ENCODE peak calls at places on chromosomes 13 and 19, in seven cellular contexts. V is neural progenitor cell; P is kidney glomerular epithelial cell; F is HuH-7; X is activated T-helper 1 cell treated with anti-CD3 and anti-CD28 coated beads, Interleukin-12 subunit alpha, Interleukin-12 subunit beta, Interleukin-2, Interleukin-4 antibody, amounts not matched to agents 30 ng/mL and 10 ng/mL and 1 ng/mL, durations not matched to agents 14 hours and 24 hours and 36 hours; B is RWPE1; Z is type B pancreatic cell. O is an unnamed sample.

GRCh38 chr13:112741835-112742570 is 52.2 kb downstream of the ATP11A start:
- DNase-seq in V (no peak), P (no peak), F (no peak), X (no peak), B (no peak), Z (no peak), O (no peak)

GRCh38 chr19:5738423-5738822 is 18.0 kb downstream of the CATSPERD start:
- DNase-seq in V (no peak), P (no peak), F (no peak), X (no peak), B (no peak), Z (no peak), O (peak; percentile 23)

GRCh38 chr19:57572415-57572947 is 6.2 kb downstream of the ZNF416 start:
- DNase-seq in V (no peak), P (no peak), F (no peak), X (no peak), B (no peak), Z (no peak), O (no peak)

GRCh38 chr19:4097501-4097900 is 26.4 kb downstream of the MAP2K2 start:
- DNase-seq in V (no peak), P (no peak), F (no peak), X (no peak), B (no peak), Z (no peak), O (no peak)

GRCh38 chr13:28137556-28137955 is 789 bp upstream of the PAN3 start:
- DNase-seq in V (peak; percentile 26), P (no peak), F (no peak), X (no peak), B (no peak), Z (no peak), O (peak; percentile 24)

GRCh38 chr13:39263531-39263930 is 225.3 kb downstream of the NHLRC3 start:
- DNase-seq in V (no peak), P (no peak), F (no peak), X (no peak), B (no peak), Z (no peak), O (no peak)

GRCh38 chr13:49367640-49368431 is 76.0 kb downstream of the CAB39L start:
- DNase-seq in V (peak; percentile 67), P (no peak), F (no peak), X (no peak), B (no peak), Z (no peak), O (no peak)

GRCh38 chr19:35975608-35976214 is 19.3 kb upstream of the SDHAF1 start:
- DNase-seq in V (peak; percentile 83), P (peak; percentile 14), F (peak; percentile 68), X (no peak), B (peak; percentile 42), Z (no peak), O (peak; percentile 33)

GRCh38 chr13:100128373-100128772 is 39.5 kb downstream of the PCCA start:
- DNase-seq in V (no peak), P (peak; percentile 34), F (no peak), X (no peak), B (no peak), Z (no peak), O (peak; percentile 39)

GRCh38 chr19:19592690-19593089 is 25.8 kb downstream of the PBX4 start:
- DNase-seq in V (no peak), P (no peak), F (no peak), X (no peak), B (no peak), Z (no peak), O (no peak)

GRCh38 chr19:18589380-18590272 is 1.0 kb downstream of the REX1BD start:
- DNase-seq in V (peak; percentile 90), P (peak; percentile 30), F (no peak), X (peak; percentile 67), B (peak; percentile 58), Z (no peak), O (peak; percentile 80)

GRCh38 chr19:55553217-55554182 is 8.2 kb upstream of the SBK3 start:
- DNase-seq in V (no peak), P (no peak), F (no peak), X (no peak), B (no peak), Z (no peak), O (no peak)

GRCh38 chr13:40697711-40698110 is 31.3 kb upstream of the FOXO1 start:
- DNase-seq in V (no peak), P (no peak), F (no peak), X (no peak), B (no peak), Z (no peak), O (no peak)

O was measured in ELR.